ENCODE peak calls at places on chromosomes 1 and 21, in seven cellular contexts. One of them, this sample, is unnamed.
A peak's percentile ranks its signal among the peaks of the same experiment; 100 is the strongest.

GRCh38 chr1:3015744-3016143 is 5.5 kb upstream of the ACTRT2 start:
- DNase-seq in lower leg skin: peak; percentile 77
- DNase-seq in fibroblast of lung: no peak
- DNase-seq in progenitor cell of endocrine pancreas: no peak
- DNase-seq in CD8-positive, alpha-beta T cell: no peak
- DNase-seq in A549: no peak
- DNase-seq in IMR-90: no peak
- DNase-seq in this sample: no peak

GRCh38 chr1:236774926-236775325 is 20.2 kb upstream of the MTR start:
- DNase-seq in IMR-90: peak; percentile 15
- DNase-seq in lower leg skin: no peak
- DNase-seq in progenitor cell of endocrine pancreas: no peak
- DNase-seq in A549: peak; percentile 37
- DNase-seq in CD8-positive, alpha-beta T cell: no peak
- DNase-seq in fibroblast of lung: peak; percentile 19
- DNase-seq in this sample: no peak

GRCh38 chr1:105437847-105438246 is 1618.6 kb upstream of the PRMT6 start:
- DNase-seq in IMR-90: no peak
- DNase-seq in A549: no peak
- DNase-seq in progenitor cell of endocrine pancreas: no peak
- DNase-seq in CD8-positive, alpha-beta T cell: no peak
- DNase-seq in lower leg skin: no peak
- DNase-seq in fibroblast of lung: no peak
- DNase-seq in this sample: no peak

GRCh38 chr1:235098547-235098946 is 30.1 kb downstream of the TOMM20 start:
- DNase-seq in IMR-90: no peak
- DNase-seq in CD8-positive, alpha-beta T cell: no peak
- DNase-seq in A549: no peak
- DNase-seq in lower leg skin: peak; percentile 63
- DNase-seq in progenitor cell of endocrine pancreas: no peak
- DNase-seq in fibroblast of lung: no peak
- DNase-seq in this sample: no peak

GRCh38 chr21:45555251-45555556 is 13.0 kb upstream of the SLC19A1 start:
- DNase-seq in IMR-90: peak; percentile 30
- DNase-seq in A549: no peak
- DNase-seq in lower leg skin: no peak
- DNase-seq in fibroblast of lung: no peak
- DNase-seq in progenitor cell of endocrine pancreas: no peak
- DNase-seq in CD8-positive, alpha-beta T cell: no peak
- DNase-seq in this sample: no peak

GRCh38 chr1:2604156-2604853 is 17.7 kb downstream of the PRXL2B start:
- DNase-seq in fibroblast of lung: no peak
- DNase-seq in CD8-positive, alpha-beta T cell: no peak
- DNase-seq in progenitor cell of endocrine pancreas: no peak
- DNase-seq in A549: no peak
- DNase-seq in lower leg skin: peak; percentile 70
- DNase-seq in IMR-90: no peak
- DNase-seq in this sample: no peak

GRCh38 chr1:167935252-167936067 is 1.0 kb upstream of the DCAF6 start:
- DNase-seq in A549: peak; percentile 55
- DNase-seq in progenitor cell of endocrine pancreas: no peak
- DNase-seq in lower leg skin: peak; percentile 85
- DNase-seq in fibroblast of lung: peak; percentile 45
- DNase-seq in IMR-90: peak; percentile 36
- DNase-seq in CD8-positive, alpha-beta T cell: peak; percentile 31
- DNase-seq in this sample: peak; percentile 54

GRCh38 chr1:244030481-244031040 is 20.5 kb upstream of the ZBTB18 start:
- DNase-seq in A549: no peak
- DNase-seq in CD8-positive, alpha-beta T cell: no peak
- DNase-seq in IMR-90: no peak
- DNase-seq in fibroblast of lung: peak; percentile 17
- DNase-seq in lower leg skin: no peak
- DNase-seq in progenitor cell of endocrine pancreas: no peak
- DNase-seq in this sample: no peak

GRCh38 chr1:33460947-33461629 is 11.4 kb upstream of the ZSCAN20 start:
- DNase-seq in IMR-90: no peak
- DNase-seq in progenitor cell of endocrine pancreas: no peak
- DNase-seq in A549: no peak
- DNase-seq in fibroblast of lung: no peak
- DNase-seq in CD8-positive, alpha-beta T cell: no peak
- DNase-seq in lower leg skin: no peak
- DNase-seq in this sample: no peak

GRCh38 chr1:83692524-83693336 is 306.2 kb downstream of the TTLL7 start:
- DNase-seq in fibroblast of lung: peak; percentile 46
- DNase-seq in CD8-positive, alpha-beta T cell: no peak
- DNase-seq in lower leg skin: no peak
- DNase-seq in IMR-90: peak; percentile 0
- DNase-seq in A549: no peak
- DNase-seq in progenitor cell of endocrine pancreas: no peak
- DNase-seq in this sample: peak; percentile 79

GRCh38 chr1:211675230-211676105 is at the start of gene NEK2:
- DNase-seq in A549: peak; percentile 95
- DNase-seq in IMR-90: peak; percentile 90
- DNase-seq in fibroblast of lung: peak; percentile 92
- DNase-seq in lower leg skin: peak; percentile 96
- DNase-seq in CD8-positive, alpha-beta T cell: peak; percentile 86
- DNase-seq in progenitor cell of endocrine pancreas: peak; percentile 86
- DNase-seq in this sample: peak; percentile 95
- TF ChIP-seq CTCF in A549: no peak
- TF ChIP-seq CTCF in IMR-90: no peak
- TF ChIP-seq CTCF in fibroblast of lung: no peak
- TF ChIP-seq CTCF in lower leg skin: peak; percentile 87
- TF ChIP-seq CTCF in CD8-positive, alpha-beta T cell: no peak
- TF ChIP-seq CTCF in progenitor cell of endocrine pancreas: no peak
- TF ChIP-seq CTCF in this sample: peak; percentile 9

DNA sequence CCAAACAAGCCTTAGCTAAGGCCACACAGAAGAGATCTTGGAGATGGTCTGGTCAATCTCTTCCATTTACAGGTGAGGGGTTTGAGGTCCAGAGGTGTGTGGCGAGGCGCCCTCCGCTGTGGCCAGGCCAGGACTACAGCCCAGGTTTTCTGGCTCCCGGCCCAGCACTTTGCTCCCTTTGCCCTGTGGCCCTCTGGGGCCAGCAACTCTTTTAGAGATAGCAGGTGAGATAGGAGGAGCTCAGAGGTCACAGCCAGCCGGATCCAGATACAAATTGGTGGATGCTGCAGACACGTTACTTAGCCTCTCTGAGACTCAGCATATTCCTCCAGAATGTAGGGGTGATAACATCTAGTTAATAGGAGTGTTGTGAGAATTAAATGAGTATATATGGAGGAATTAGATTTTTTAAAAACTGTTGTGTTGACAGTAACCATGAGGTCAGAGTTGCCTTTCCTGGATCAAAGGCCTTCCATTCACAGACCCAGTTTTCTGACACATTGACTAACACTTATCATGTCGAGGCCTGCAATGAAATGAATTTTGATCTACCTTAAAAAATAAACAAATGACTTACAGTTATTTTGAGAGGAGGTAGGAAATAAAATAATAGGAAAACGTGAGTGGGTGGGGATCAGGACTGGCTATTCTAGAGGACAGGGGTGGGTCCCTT is 16.6 kb downstream of the TEX35 start:
- DNase-seq in IMR-90: no peak
- DNase-seq in fibroblast of lung: no peak
- DNase-seq in progenitor cell of endocrine pancreas: no peak
- DNase-seq in lower leg skin: peak; percentile 83
- DNase-seq in A549: no peak
- DNase-seq in CD8-positive, alpha-beta T cell: no peak
- DNase-seq in this sample: no peak
- TF ChIP-seq CTCF in IMR-90: no peak
- TF ChIP-seq CTCF in fibroblast of lung: no peak
- TF ChIP-seq CTCF in progenitor cell of endocrine pancreas: no peak
- TF ChIP-seq CTCF in lower leg skin: no peak
- TF ChIP-seq CTCF in A549: no peak
- TF ChIP-seq CTCF in CD8-positive, alpha-beta T cell: no peak
- TF ChIP-seq CTCF in this sample: no peak

GRCh38 chr21:41933259-41934079 is 20.3 kb downstream of the C2CD2 start:
- DNase-seq in A549: no peak
- DNase-seq in CD8-positive, alpha-beta T cell: no peak
- DNase-seq in lower leg skin: no peak
- DNase-seq in progenitor cell of endocrine pancreas: no peak
- DNase-seq in IMR-90: peak; percentile 56
- DNase-seq in fibroblast of lung: no peak
- DNase-seq in this sample: no peak
- TF ChIP-seq CTCF in A549: no peak
- TF ChIP-seq CTCF in CD8-positive, alpha-beta T cell: no peak
- TF ChIP-seq CTCF in lower leg skin: no peak
- TF ChIP-seq CTCF in progenitor cell of endocrine pancreas: no peak
- TF ChIP-seq CTCF in IMR-90: peak; percentile 54
- TF ChIP-seq CTCF in fibroblast of lung: peak; percentile 65
- TF ChIP-seq CTCF in this sample: no peak

GRCh38 chr1:162305969-162306368 is 70.7 kb downstream of the SPATA46 start:
- DNase-seq in IMR-90: peak; percentile 10
- DNase-seq in CD8-positive, alpha-beta T cell: no peak
- DNase-seq in A549: peak; percentile 9
- DNase-seq in progenitor cell of endocrine pancreas: no peak
- DNase-seq in fibroblast of lung: peak; percentile 56
- DNase-seq in lower leg skin: no peak
- DNase-seq in this sample: no peak
- TF ChIP-seq CTCF in IMR-90: no peak
- TF ChIP-seq CTCF in CD8-positive, alpha-beta T cell: no peak
- TF ChIP-seq CTCF in A549: no peak
- TF ChIP-seq CTCF in progenitor cell of endocrine pancreas: no peak
- TF ChIP-seq CTCF in fibroblast of lung: no peak
- TF ChIP-seq CTCF in lower leg skin: no peak
- TF ChIP-seq CTCF in this sample: no peak

GRCh38 chr1:58064281-58064680 is 482.2 kb downstream of the OMA1 start:
- DNase-seq in CD8-positive, alpha-beta T cell: no peak
- DNase-seq in IMR-90: no peak
- DNase-seq in A549: no peak
- DNase-seq in progenitor cell of endocrine pancreas: no peak
- DNase-seq in fibroblast of lung: no peak
- DNase-seq in lower leg skin: no peak
- DNase-seq in this sample: no peak
- TF ChIP-seq CTCF in CD8-positive, alpha-beta T cell: no peak
- TF ChIP-seq CTCF in IMR-90: no peak
- TF ChIP-seq CTCF in A549: no peak
- TF ChIP-seq CTCF in progenitor cell of endocrine pancreas: no peak
- TF ChIP-seq CTCF in fibroblast of lung: no peak
- TF ChIP-seq CTCF in lower leg skin: no peak
- TF ChIP-seq CTCF in this sample: no peak

GRCh38 chr1:204714861-204715511 is 29.4 kb upstream of the LRRN2 start:
- DNase-seq in lower leg skin: peak; percentile 54
- DNase-seq in progenitor cell of endocrine pancreas: no peak
- DNase-seq in A549: no peak
- DNase-seq in CD8-positive, alpha-beta T cell: no peak
- DNase-seq in IMR-90: no peak
- DNase-seq in fibroblast of lung: no peak
- DNase-seq in this sample: no peak
- TF ChIP-seq CTCF in lower leg skin: no peak
- TF ChIP-seq CTCF in progenitor cell of endocrine pancreas: no peak
- TF ChIP-seq CTCF in A549: peak; percentile 14
- TF ChIP-seq CTCF in CD8-positive, alpha-beta T cell: no peak
- TF ChIP-seq CTCF in IMR-90: no peak
- TF ChIP-seq CTCF in fibroblast of lung: no peak
- TF ChIP-seq CTCF in this sample: no peak

GRCh38 chr1:181485276-181486097 is 2.2 kb downstream of the CACNA1E start:
- DNase-seq in lower leg skin: no peak
- DNase-seq in progenitor cell of endocrine pancreas: peak; percentile 49
- DNase-seq in CD8-positive, alpha-beta T cell: no peak
- DNase-seq in IMR-90: no peak
- DNase-seq in A549: no peak
- DNase-seq in fibroblast of lung: no peak
- DNase-seq in this sample: peak; percentile 6
- TF ChIP-seq CTCF in lower leg skin: no peak
- TF ChIP-seq CTCF in progenitor cell of endocrine pancreas: no peak
- TF ChIP-seq CTCF in CD8-positive, alpha-beta T cell: no peak
- TF ChIP-seq CTCF in IMR-90: no peak
- TF ChIP-seq CTCF in A549: no peak
- TF ChIP-seq CTCF in fibroblast of lung: no peak
- TF ChIP-seq CTCF in this sample: no peak

DNA sequence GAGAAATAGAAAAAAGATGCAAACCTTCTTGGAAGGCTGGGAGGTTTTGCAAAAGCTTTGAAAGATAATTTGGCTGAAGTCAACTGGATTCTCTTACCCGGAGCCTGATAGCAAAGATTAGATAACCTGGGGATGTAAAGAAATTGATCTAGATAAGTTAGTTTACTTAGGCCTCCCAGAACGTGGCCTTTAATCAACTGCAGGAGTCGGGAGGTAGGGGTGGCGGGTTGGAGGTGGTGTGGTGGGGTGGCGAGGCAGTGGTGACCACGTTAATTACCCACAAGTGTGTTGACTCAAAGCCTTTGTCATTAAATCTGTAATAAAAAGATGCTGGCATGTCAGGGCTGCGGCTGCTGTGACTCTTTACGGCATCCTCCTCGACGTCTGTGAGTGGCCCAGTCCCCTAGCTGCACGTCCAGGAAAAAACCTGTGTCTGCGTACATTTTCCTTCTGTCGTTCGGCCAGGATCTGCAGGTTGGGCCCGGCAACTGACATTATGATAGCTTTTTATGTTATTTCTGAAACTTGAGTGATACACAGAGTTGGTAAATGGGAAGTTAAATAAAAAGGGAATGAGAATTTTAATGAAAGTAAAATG is 51.1 kb upstream of the B3GALT2 start:
- DNase-seq in IMR-90: no peak
- DNase-seq in A549: no peak
- DNase-seq in lower leg skin: no peak
- DNase-seq in progenitor cell of endocrine pancreas: no peak
- DNase-seq in fibroblast of lung: no peak
- DNase-seq in CD8-positive, alpha-beta T cell: no peak
- DNase-seq in this sample: no peak
- TF ChIP-seq CTCF in IMR-90: no peak
- TF ChIP-seq CTCF in A549: no peak
- TF ChIP-seq CTCF in lower leg skin: no peak
- TF ChIP-seq CTCF in progenitor cell of endocrine pancreas: no peak
- TF ChIP-seq CTCF in fibroblast of lung: no peak
- TF ChIP-seq CTCF in CD8-positive, alpha-beta T cell: no peak
- TF ChIP-seq CTCF in this sample: no peak

This sample was measured in DND-41.